ENCODE peak calls at places on chromosomes 2 and 18, in eight cellular contexts. One of them, this sample, is unnamed.

GRCh38 chr2:28544069-28544346 is 48.1 kb downstream of the PLB1 start:
- DNase-seq in OCI-LY7: no peak
- DNase-seq in AG09309: no peak
- DNase-seq in K562: no peak
- DNase-seq in brain microvascular endothelial cell: no peak
- DNase-seq in choroid plexus epithelial cell: no peak
- DNase-seq in GM06990: no peak
- DNase-seq in coronary artery: no peak
- DNase-seq in this sample: no peak

GRCh38 chr18:13427354-13427753 is 208.8 kb downstream of the LDLRAD4 start:
- DNase-seq in choroid plexus epithelial cell: no peak
- DNase-seq in brain microvascular endothelial cell: no peak
- DNase-seq in GM06990: no peak
- DNase-seq in K562: no peak
- DNase-seq in OCI-LY7: no peak
- DNase-seq in coronary artery: no peak
- DNase-seq in AG09309: no peak
- DNase-seq in this sample: no peak

GRCh38 chr18:80070825-80071224 is 36.6 kb downstream of the RBFA start:
- DNase-seq in GM06990: no peak
- DNase-seq in AG09309: no peak
- DNase-seq in choroid plexus epithelial cell: no peak
- DNase-seq in K562: no peak
- DNase-seq in coronary artery: no peak
- DNase-seq in OCI-LY7: no peak
- DNase-seq in brain microvascular endothelial cell: no peak
- DNase-seq in this sample: no peak

GRCh38 chr2:127453392-127454171 is 35.4 kb downstream of the PROC start:
- DNase-seq in K562: peak; percentile 66
- DNase-seq in coronary artery: no peak
- DNase-seq in brain microvascular endothelial cell: no peak
- DNase-seq in AG09309: no peak
- DNase-seq in choroid plexus epithelial cell: peak; percentile 25
- DNase-seq in OCI-LY7: peak; percentile 46
- DNase-seq in GM06990: no peak
- DNase-seq in this sample: no peak

GRCh38 chr18:47996091-47996541 is 65.7 kb upstream of the SMAD2 start:
- DNase-seq in choroid plexus epithelial cell: no peak
- DNase-seq in coronary artery: no peak
- DNase-seq in brain microvascular endothelial cell: no peak
- DNase-seq in AG09309: no peak
- DNase-seq in OCI-LY7: no peak
- DNase-seq in GM06990: no peak
- DNase-seq in K562: no peak
- DNase-seq in this sample: no peak

GRCh38 chr2:240217431-240218301 is 77.2 kb upstream of the OTOS start:
- DNase-seq in choroid plexus epithelial cell: no peak
- DNase-seq in brain microvascular endothelial cell: no peak
- DNase-seq in coronary artery: peak; percentile 54
- DNase-seq in AG09309: no peak
- DNase-seq in OCI-LY7: peak; percentile 14
- DNase-seq in GM06990: no peak
- DNase-seq in K562: no peak
- DNase-seq in this sample: no peak

GRCh38 chr2:233380132-233381012 is 26.1 kb downstream of the DGKD start:
- DNase-seq in OCI-LY7: peak; percentile 62
- DNase-seq in K562: peak; percentile 17
- DNase-seq in coronary artery: no peak
- DNase-seq in choroid plexus epithelial cell: peak; percentile 38
- DNase-seq in brain microvascular endothelial cell: peak; percentile 33
- DNase-seq in GM06990: no peak
- DNase-seq in AG09309: no peak
- DNase-seq in this sample: no peak

GRCh38 chr2:180651596-180651995 is 328.8 kb upstream of the UBE2E3 start:
- DNase-seq in brain microvascular endothelial cell: no peak
- DNase-seq in choroid plexus epithelial cell: no peak
- DNase-seq in GM06990: no peak
- DNase-seq in K562: no peak
- DNase-seq in AG09309: no peak
- DNase-seq in OCI-LY7: no peak
- DNase-seq in coronary artery: no peak
- DNase-seq in this sample: no peak

GRCh38 chr18:40109251-40110049 is 1845.6 kb upstream of the PIK3C3 start:
- DNase-seq in brain microvascular endothelial cell: no peak
- DNase-seq in OCI-LY7: no peak
- DNase-seq in AG09309: no peak
- DNase-seq in K562: no peak
- DNase-seq in GM06990: no peak
- DNase-seq in coronary artery: no peak
- DNase-seq in choroid plexus epithelial cell: no peak
- DNase-seq in this sample: no peak

GRCh38 chr18:61628085-61628484 is 264.7 kb downstream of the RNF152 start:
- DNase-seq in brain microvascular endothelial cell: no peak
- DNase-seq in choroid plexus epithelial cell: no peak
- DNase-seq in coronary artery: no peak
- DNase-seq in K562: no peak
- DNase-seq in OCI-LY7: no peak
- DNase-seq in AG09309: no peak
- DNase-seq in GM06990: no peak
- DNase-seq in this sample: no peak

GRCh38 chr2:73837847-73838585 is 9.3 kb downstream of the STAMBP start:
- DNase-seq in AG09309: no peak
- DNase-seq in brain microvascular endothelial cell: no peak
- DNase-seq in K562: no peak
- DNase-seq in choroid plexus epithelial cell: no peak
- DNase-seq in coronary artery: no peak
- DNase-seq in OCI-LY7: no peak
- DNase-seq in GM06990: no peak
- DNase-seq in this sample: no peak

GRCh38 chr2:181123798-181124217 is 143.4 kb downstream of the UBE2E3 start:
- DNase-seq in K562: no peak
- DNase-seq in OCI-LY7: peak; percentile 4
- DNase-seq in AG09309: no peak
- DNase-seq in GM06990: peak; percentile 73
- DNase-seq in coronary artery: no peak
- DNase-seq in choroid plexus epithelial cell: peak; percentile 75
- DNase-seq in brain microvascular endothelial cell: peak; percentile 88
- DNase-seq in this sample: no peak

GRCh38 chr2:23649819-23650218 is 264.8 kb downstream of the KLHL29 start:
- DNase-seq in GM06990: no peak
- DNase-seq in K562: no peak
- DNase-seq in brain microvascular endothelial cell: no peak
- DNase-seq in choroid plexus epithelial cell: peak; percentile 74
- DNase-seq in coronary artery: no peak
- DNase-seq in OCI-LY7: no peak
- DNase-seq in AG09309: no peak
- DNase-seq in this sample: no peak

GRCh38 chr18:50285631-50286321 is 1.7 kb downstream of the CXXC1 start:
- DNase-seq in OCI-LY7: no peak
- DNase-seq in GM06990: no peak
- DNase-seq in choroid plexus epithelial cell: no peak
- DNase-seq in brain microvascular endothelial cell: no peak
- DNase-seq in K562: no peak
- DNase-seq in AG09309: no peak
- DNase-seq in coronary artery: no peak
- DNase-seq in this sample: no peak

GRCh38 chr2:30807249-30807648 is at the start of gene CAPN13:
- DNase-seq in AG09309: no peak
- DNase-seq in brain microvascular endothelial cell: no peak
- DNase-seq in choroid plexus epithelial cell: no peak
- DNase-seq in coronary artery: no peak
- DNase-seq in OCI-LY7: no peak
- DNase-seq in K562: no peak
- DNase-seq in GM06990: no peak
- DNase-seq in this sample: no peak

GRCh38 chr2:223613017-223613950 is 11.1 kb upstream of the SCG2 start:
- DNase-seq in OCI-LY7: no peak
- DNase-seq in K562: peak; percentile 76
- DNase-seq in AG09309: peak; percentile 93
- DNase-seq in GM06990: no peak
- DNase-seq in brain microvascular endothelial cell: peak; percentile 98
- DNase-seq in choroid plexus epithelial cell: peak; percentile 99
- DNase-seq in coronary artery: peak; percentile 93
- DNase-seq in this sample: peak; percentile 98

DNA sequence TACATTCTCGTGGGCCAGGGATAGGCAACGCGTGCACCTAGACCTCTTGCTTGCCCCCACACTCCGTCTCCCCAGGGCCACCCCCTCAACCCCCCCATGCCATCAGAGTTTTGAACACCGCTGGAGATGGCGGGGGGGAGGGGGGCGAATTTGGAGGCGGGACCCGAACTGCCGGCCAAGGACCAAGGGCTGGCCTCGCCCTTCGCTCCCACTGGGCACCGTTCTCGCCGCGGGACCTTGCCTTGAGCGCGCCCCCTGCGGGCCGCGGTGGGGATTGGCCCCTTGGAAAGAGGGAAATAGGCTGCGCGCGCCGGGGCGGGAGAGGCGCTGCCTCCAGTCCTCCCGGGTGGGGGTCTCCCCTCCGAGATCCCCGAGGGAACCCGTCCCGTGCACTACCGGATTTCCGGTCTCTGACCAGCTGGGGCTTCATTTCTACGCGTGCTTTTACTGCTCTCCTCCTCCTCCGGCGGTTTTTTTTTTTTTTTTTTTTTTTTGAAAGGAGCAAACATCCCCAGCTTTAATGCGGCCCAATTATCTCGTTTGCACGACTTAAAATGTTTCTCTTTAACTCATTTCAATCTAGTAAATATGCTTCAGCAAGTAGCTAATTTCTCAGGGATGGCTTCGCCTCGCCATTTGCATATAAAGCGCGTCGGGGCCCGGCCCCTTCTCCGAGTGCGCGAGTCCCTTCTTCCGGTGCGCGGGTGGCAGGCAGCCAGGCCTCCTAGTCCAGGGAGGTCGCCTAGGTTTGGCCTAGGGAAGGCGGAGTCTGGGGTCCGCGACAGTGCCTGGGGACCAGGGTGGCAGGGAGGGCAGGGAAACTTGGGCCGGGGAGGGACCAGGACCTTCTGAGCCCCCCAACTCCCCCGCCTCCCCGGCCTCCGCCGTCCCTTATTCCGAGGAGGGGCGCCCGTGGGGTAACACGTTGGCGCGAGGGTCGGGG is 10.1 kb upstream of the GBX2 start:
- DNase-seq in brain microvascular endothelial cell: peak; percentile 49
- DNase-seq in K562: peak; percentile 73
- DNase-seq in GM06990: peak; percentile 47
- DNase-seq in AG09309: no peak
- DNase-seq in choroid plexus epithelial cell: peak; percentile 55
- DNase-seq in OCI-LY7: no peak
- DNase-seq in coronary artery: peak; percentile 73
- DNase-seq in this sample: no peak
- H3K4me3 ChIP-seq in brain microvascular endothelial cell: peak overlapping the region; percentile 53
- H3K4me3 ChIP-seq in K562: peak overlapping the region; percentile 25
- H3K4me3 ChIP-seq in GM06990: no peak overlapping the region
- H3K4me3 ChIP-seq in AG09309: peak overlapping the region; percentile 53
- H3K4me3 ChIP-seq in choroid plexus epithelial cell: peak overlapping the region; percentile 56
- H3K4me3 ChIP-seq in OCI-LY7: no peak overlapping the region
- H3K4me3 ChIP-seq in coronary artery: peak overlapping the region; percentile 57
- H3K4me3 ChIP-seq in this sample: peak overlapping the region; percentile 47

DNA sequence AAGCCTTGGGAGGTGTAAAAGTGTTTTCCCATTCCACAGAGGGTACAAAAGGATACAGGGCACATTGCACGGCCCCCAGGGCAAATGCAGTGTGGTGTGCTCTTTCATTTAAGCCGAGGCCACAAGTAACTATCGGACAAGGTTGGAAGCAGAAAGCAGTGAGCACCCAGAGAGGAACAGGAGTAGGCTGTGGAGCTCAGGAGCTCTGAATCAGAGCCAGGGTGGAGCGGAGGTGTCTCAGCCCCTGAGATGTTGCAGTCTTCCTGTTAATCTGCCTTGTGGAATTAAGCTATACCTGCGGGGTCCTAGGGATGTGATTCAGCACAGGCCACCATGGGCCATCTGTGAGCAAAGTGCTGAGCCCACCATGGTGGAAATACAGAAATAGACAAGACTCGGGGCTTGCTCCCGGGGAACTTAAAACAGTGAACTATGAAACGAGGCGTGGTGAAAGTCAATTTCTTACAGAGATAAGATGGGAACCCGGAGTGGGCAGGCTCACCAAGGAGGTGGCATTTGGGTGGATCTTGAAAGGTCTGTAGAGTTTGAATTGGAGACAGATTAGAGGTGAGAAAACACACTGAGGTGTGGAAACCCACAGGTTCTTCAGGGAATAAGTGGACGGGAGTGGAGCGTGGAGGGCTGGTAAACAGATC is 44.0 kb downstream of the ASAP2 start:
- DNase-seq in GM06990: no peak
- DNase-seq in AG09309: no peak
- DNase-seq in choroid plexus epithelial cell: no peak
- DNase-seq in coronary artery: no peak
- DNase-seq in brain microvascular endothelial cell: no peak
- DNase-seq in K562: no peak
- DNase-seq in OCI-LY7: no peak
- DNase-seq in this sample: no peak
- H3K4me3 ChIP-seq in GM06990: no peak overlapping the region
- H3K4me3 ChIP-seq in AG09309: no peak overlapping the region
- H3K4me3 ChIP-seq in choroid plexus epithelial cell: no peak overlapping the region
- H3K4me3 ChIP-seq in coronary artery: no peak overlapping the region
- H3K4me3 ChIP-seq in brain microvascular endothelial cell: no peak overlapping the region
- H3K4me3 ChIP-seq in K562: no peak overlapping the region
- H3K4me3 ChIP-seq in OCI-LY7: no peak overlapping the region
- H3K4me3 ChIP-seq in this sample: no peak overlapping the region

GRCh38 chr2:142868281-142868762 is 9.1 kb upstream of the KYNU start:
- DNase-seq in brain microvascular endothelial cell: no peak
- DNase-seq in OCI-LY7: no peak
- DNase-seq in AG09309: no peak
- DNase-seq in GM06990: peak; percentile 80
- DNase-seq in choroid plexus epithelial cell: no peak
- DNase-seq in coronary artery: peak; percentile 78
- DNase-seq in K562: no peak
- DNase-seq in this sample: no peak
- H3K4me3 ChIP-seq in brain microvascular endothelial cell: no peak overlapping the region
- H3K4me3 ChIP-seq in OCI-LY7: no peak overlapping the region
- H3K4me3 ChIP-seq in AG09309: no peak overlapping the region
- H3K4me3 ChIP-seq in GM06990: peak overlapping the region; percentile 70
- H3K4me3 ChIP-seq in choroid plexus epithelial cell: no peak overlapping the region
- H3K4me3 ChIP-seq in coronary artery: no peak overlapping the region
- H3K4me3 ChIP-seq in K562: no peak overlapping the region
- H3K4me3 ChIP-seq in this sample: no peak overlapping the region

GRCh38 chr18:55400590-55401274 is 187.3 kb downstream of the TCF4 start:
- DNase-seq in GM06990: no peak
- DNase-seq in K562: no peak
- DNase-seq in OCI-LY7: no peak
- DNase-seq in brain microvascular endothelial cell: no peak
- DNase-seq in choroid plexus epithelial cell: peak; percentile 55
- DNase-seq in coronary artery: no peak
- DNase-seq in AG09309: no peak
- DNase-seq in this sample: no peak
- H3K4me3 ChIP-seq in GM06990: no peak overlapping the region
- H3K4me3 ChIP-seq in K562: no peak overlapping the region
- H3K4me3 ChIP-seq in OCI-LY7: no peak overlapping the region
- H3K4me3 ChIP-seq in brain microvascular endothelial cell: no peak overlapping the region
- H3K4me3 ChIP-seq in choroid plexus epithelial cell: peak overlapping the region; percentile 32
- H3K4me3 ChIP-seq in coronary artery: peak overlapping the region; percentile 62
- H3K4me3 ChIP-seq in AG09309: peak overlapping the region; percentile 38
- H3K4me3 ChIP-seq in this sample: peak overlapping the region; percentile 35

DNA sequence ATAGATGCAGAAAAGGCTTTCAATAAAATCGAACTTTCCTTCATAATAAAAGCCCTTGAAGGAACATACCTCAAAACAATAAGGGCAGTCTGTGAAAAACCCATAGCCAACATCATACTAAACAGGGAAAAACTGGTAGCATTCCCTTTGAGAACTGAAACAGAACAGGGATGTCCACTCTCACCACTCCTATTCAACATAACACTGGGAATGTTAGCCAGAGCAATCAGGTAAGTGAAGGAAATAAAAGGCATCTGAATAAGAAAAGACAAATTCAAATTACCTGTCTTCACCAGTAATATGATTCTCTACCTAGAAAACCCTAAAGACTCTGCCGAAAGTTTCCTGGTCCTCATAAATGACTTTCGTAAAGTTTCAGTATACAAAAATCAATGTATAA is 861.0 kb upstream of the VRK2 start:
- DNase-seq in coronary artery: no peak
- DNase-seq in choroid plexus epithelial cell: no peak
- DNase-seq in GM06990: no peak
- DNase-seq in K562: no peak
- DNase-seq in brain microvascular endothelial cell: no peak
- DNase-seq in OCI-LY7: no peak
- DNase-seq in AG09309: no peak
- DNase-seq in this sample: no peak
- H3K4me3 ChIP-seq in coronary artery: no peak overlapping the region
- H3K4me3 ChIP-seq in choroid plexus epithelial cell: no peak overlapping the region
- H3K4me3 ChIP-seq in GM06990: no peak overlapping the region
- H3K4me3 ChIP-seq in K562: no peak overlapping the region
- H3K4me3 ChIP-seq in brain microvascular endothelial cell: no peak overlapping the region
- H3K4me3 ChIP-seq in OCI-LY7: no peak overlapping the region
- H3K4me3 ChIP-seq in AG09309: no peak overlapping the region
- H3K4me3 ChIP-seq in this sample: no peak overlapping the region

This sample was measured in skeletal muscle cell.